ENCODE peak calls at places on chromosomes 13 and 19, in six cellular contexts. T is HFFc6, Y is uterus, L is fibroblast of villous mesenchyme, D is B cell, P is pancreas. J is an unnamed sample.

GRCh38 chr13:45833242-45833641 is 18.3 kb downstream of the SIAH3 start:
- DNase-seq in T (no peak), Y (no peak), L (no peak), D (no peak), P (no peak), J (no peak)

GRCh38 chr13:20389696-20390525 is 135.7 kb downstream of the CRYL1 start:
- DNase-seq in T (no peak), Y (no peak), L (no peak), D (no peak), P (no peak), J (no peak)

GRCh38 chr19:35719402-35720162 is 1.8 kb downstream of the KMT2B start:
- DNase-seq in T (no peak), Y (no peak), L (no peak), D (no peak), P (peak), J (no peak)

GRCh38 chr19:31349160-31349881 is at the start of gene TSHZ3:
- DNase-seq in T (peak), Y (peak), L (peak), D (no peak), P (peak), J (peak)

GRCh38 chr13:43783820-43784219 is 3.0 kb downstream of the ENOX1 start:
- DNase-seq in T (peak), Y (no peak), L (peak), D (no peak), P (no peak), J (peak)

GRCh38 chr13:56561327-56561726 is 579.4 kb upstream of the PRR20A start:
- DNase-seq in T (no peak), Y (no peak), L (no peak), D (no peak), P (no peak), J (peak)

GRCh38 chr13:99280166-99280565 is 22.0 kb upstream of the GPR18 start:
- DNase-seq in T (no peak), Y (no peak), L (peak), D (no peak), P (no peak), J (no peak)

GRCh38 chr19:17579523-17580244 is 24.2 kb downstream of the COLGALT1 start:
- DNase-seq in T (peak), Y (peak), L (peak), D (no peak), P (peak), J (peak)

GRCh38 chr13:33973194-33973593 is 155.2 kb downstream of the RFC3 start:
- DNase-seq in T (no peak), Y (no peak), L (no peak), D (no peak), P (no peak), J (no peak)

GRCh38 chr19:4052114-4052992 is 14.3 kb downstream of the ZBTB7A start:
- DNase-seq in T (peak), Y (peak), L (no peak), D (no peak), P (peak), J (peak)

GRCh38 chr13:45728759-45729158 is 26.6 kb downstream of the CBY2 start:
- DNase-seq in T (no peak), Y (no peak), L (no peak), D (no peak), P (no peak), J (peak)

GRCh38 chr13:26473571-26474230 is 83.8 kb upstream of the WASF3 start:
- DNase-seq in T (no peak), Y (no peak), L (no peak), D (no peak), P (no peak), J (no peak)

GRCh38 chr13:50366488-50367174 is 351.4 kb downstream of the KCNRG start:
- DNase-seq in T (no peak), Y (no peak), L (no peak), D (no peak), P (no peak), J (no peak)

GRCh38 chr13:102721800-102722231 is 27.0 kb upstream of the METTL21C start:
- DNase-seq in T (peak), Y (no peak), L (no peak), D (no peak), P (no peak), J (no peak)

GRCh38 chr13:74174810-74175209 is 40.6 kb upstream of the KLF12 start:
- DNase-seq in T (no peak), Y (no peak), L (no peak), D (no peak), P (no peak), J (no peak)

GRCh38 chr19:39498262-39499081 is at the start of gene DLL3:
- DNase-seq in T (peak), Y (no peak), L (peak), D (peak), P (no peak), J (no peak)

GRCh38 chr13:76783798-76784197 is 102.4 kb downstream of the KCTD12 start:
- DNase-seq in T (no peak), Y (no peak), L (no peak), D (no peak), P (no peak), J (no peak)

GRCh38 chr19:18915639-18916038 is 3.5 kb downstream of the COPE start:
- DNase-seq in T (peak), Y (no peak), L (peak), D (no peak), P (no peak), J (no peak)

GRCh38 chr19:38270587-38271167 is 6.3 kb downstream of the SPINT2 start:
- DNase-seq in T (peak), Y (no peak), L (no peak), D (no peak), P (no peak), J (no peak)

GRCh38 chr19:46815833-46816627 is 27.6 kb upstream of the SLC1A5 start:
- DNase-seq in T (no peak), Y (no peak), L (no peak), D (no peak), P (no peak), J (no peak)

GRCh38 chr19:36245210-36246005 is 30.5 kb downstream of the ZNF146 start:
- DNase-seq in T (no peak), Y (no peak), L (no peak), D (no peak), P (no peak), J (no peak)

GRCh38 chr19:27775395-27775794 is 1437.6 kb downstream of the UQCRFS1 start:
- DNase-seq in T (no peak), Y (no peak), L (no peak), D (no peak), P (no peak), J (no peak)

GRCh38 chr13:98171806-98172569 is 5.1 kb downstream of the RNF113B start:
- DNase-seq in T (no peak), Y (peak), L (peak), D (no peak), P (no peak), J (no peak)

GRCh38 chr13:36453518-36453917 is 21.2 kb downstream of the CCNA1 start:
- DNase-seq in T (no peak), Y (no peak), L (no peak), D (no peak), P (no peak), J (no peak)

GRCh38 chr13:96053003-96053703 is at the start of gene UGGT2:
- DNase-seq in T (peak), Y (peak), L (peak), D (peak), P (peak), J (peak)

GRCh38 chr13:34847751-34848150 is 94.3 kb upstream of the NBEA start:
- DNase-seq in T (no peak), Y (no peak), L (no peak), D (no peak), P (no peak), J (no peak)

GRCh38 chr19:17909017-17909732 is 23.6 kb upstream of the CCDC124 start:
- DNase-seq in T (no peak), Y (no peak), L (no peak), D (no peak), P (peak), J (no peak)

GRCh38 chr13:92510416-92510815 is 716.2 kb upstream of the GPC6 start:
- DNase-seq in T (no peak), Y (no peak), L (no peak), D (no peak), P (no peak), J (peak)

GRCh38 chr13:87680298-87680697 is 9.1 kb downstream of the SLITRK5 start:
- DNase-seq in T (no peak), Y (no peak), L (no peak), D (no peak), P (no peak), J (no peak)
- TF ChIP-seq CTCF in T (no peak), Y (no peak), L (no peak), D (no peak), P (no peak), J (no peak)

GRCh38 chr19:2656533-2656932 is 46.0 kb downstream of the GNG7 start:
- DNase-seq in T (no peak), Y (no peak), L (no peak), D (no peak), P (no peak), J (no peak)
- TF ChIP-seq CTCF in T (no peak), Y (no peak), L (no peak), D (no peak), P (no peak), J (no peak)

GRCh38 chr19:53912653-53913052 is 3.6 kb downstream of the CACNG7 start:
- DNase-seq in T (no peak), Y (no peak), L (no peak), D (no peak), P (no peak), J (no peak)
- TF ChIP-seq CTCF in T (peak), Y (no peak), L (peak), D (no peak), P (no peak), J (no peak)

GRCh38 chr19:2061936-2062729 is 11.1 kb upstream of the MKNK2 start:
- DNase-seq in T (no peak), Y (no peak), L (no peak), D (no peak), P (no peak), J (no peak)
- TF ChIP-seq CTCF in T (no peak), Y (no peak), L (no peak), D (no peak), P (no peak), J (no peak)

GRCh38 chr19:43563816-43564215 is 11.5 kb downstream of the XRCC1 start:
- DNase-seq in T (no peak), Y (no peak), L (no peak), D (no peak), P (no peak), J (no peak)

GRCh38 chr19:43561144-43561970 is 14.0 kb downstream of the XRCC1 start:
- DNase-seq in T (no peak), Y (no peak), L (no peak), D (no peak), P (no peak), J (no peak)

GRCh38 chr19:43562211-43562697 is 13.1 kb downstream of the XRCC1 start:
- DNase-seq in T (no peak), Y (no peak), L (no peak), D (no peak), P (no peak), J (no peak)

GRCh38 chr19:43562698-43563241 is 12.6 kb downstream of the XRCC1 start:
- DNase-seq in T (peak), Y (peak), L (peak), D (peak), P (peak), J (no peak)

GRCh38 chr19:43560687-43561086 is 14.6 kb downstream of the XRCC1 start:
- DNase-seq in T (peak), Y (no peak), L (peak), D (no peak), P (no peak), J (no peak)
- TF ChIP-seq CTCF in T (peak), Y (no peak), L (no peak), D (no peak), P (no peak), J (no peak)

DNA sequence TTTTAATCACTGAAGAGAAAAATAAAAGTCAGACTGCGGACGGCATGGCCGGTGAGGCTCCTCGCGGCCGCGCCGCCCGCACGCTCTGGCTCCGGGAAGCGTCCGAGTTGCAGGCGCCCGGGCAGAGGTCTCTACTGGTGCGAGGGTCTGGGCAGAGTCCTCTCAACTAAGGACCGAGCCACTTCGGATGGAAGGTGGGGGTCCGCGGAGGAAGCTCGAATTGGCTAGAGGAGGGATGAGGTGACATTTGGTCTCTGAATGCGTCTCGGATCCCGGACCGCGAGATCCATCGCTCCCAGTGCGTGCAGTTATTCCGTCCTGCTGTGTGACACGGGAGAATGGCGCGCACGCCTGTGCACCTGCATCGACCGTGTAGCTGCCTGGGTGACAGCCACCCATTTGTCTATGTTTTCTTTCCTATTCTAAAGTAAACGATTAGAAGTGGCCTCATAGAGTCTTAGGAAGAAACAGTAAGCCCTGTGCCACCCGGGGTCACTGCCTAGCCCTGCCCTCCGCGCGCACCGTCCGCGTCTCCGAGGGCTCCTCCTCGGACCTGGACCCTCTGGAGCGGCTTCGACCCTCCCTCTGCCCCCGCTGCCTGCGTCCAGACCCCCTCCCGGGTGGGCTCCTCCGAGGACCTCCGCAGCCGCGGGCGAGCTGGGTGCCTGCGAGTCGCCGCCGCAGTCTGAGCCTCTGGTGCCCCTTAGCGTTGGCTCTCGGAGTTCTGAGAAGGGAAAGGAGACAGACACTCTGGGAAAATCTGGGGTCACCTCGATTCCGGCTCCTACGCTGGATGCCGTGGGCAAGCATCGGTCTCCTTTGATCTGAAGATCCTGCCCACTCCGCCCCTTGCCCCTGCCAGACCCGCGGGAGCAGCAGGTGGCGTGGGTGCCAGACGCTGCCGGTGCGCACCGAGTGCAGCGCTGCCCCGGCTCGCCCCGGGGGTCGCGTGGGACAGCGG is 347.4 kb downstream of the LIG4 start:
- DNase-seq in T (no peak), Y (no peak), L (peak), D (no peak), P (peak), J (no peak)
- TF ChIP-seq CTCF in T (no peak), Y (no peak), L (peak), D (no peak), P (no peak), J (no peak)

GRCh38 chr13:41411536-41411935 is 45.8 kb upstream of the RGCC start:
- DNase-seq in T (peak), Y (no peak), L (peak), D (no peak), P (no peak), J (peak)
- TF ChIP-seq CTCF in T (peak), Y (no peak), L (peak), D (no peak), P (no peak), J (no peak)

DNA sequence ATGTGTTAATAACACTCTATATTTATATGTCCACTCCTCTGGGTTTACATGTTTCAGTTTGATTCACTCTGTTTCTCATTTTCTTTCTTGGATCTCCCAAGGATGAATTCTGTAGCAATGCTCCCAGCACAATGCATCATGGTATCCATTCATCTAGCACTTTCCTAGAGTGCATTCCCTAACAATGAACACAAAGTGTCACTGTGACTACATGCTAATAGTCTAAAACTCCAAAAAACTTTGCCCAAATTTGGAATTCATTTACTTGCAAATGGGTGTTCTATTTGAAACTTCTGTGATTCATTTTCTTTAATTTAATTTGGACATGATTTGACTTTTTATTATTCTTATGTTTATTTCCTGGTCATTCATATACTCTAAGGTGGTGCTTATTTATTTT is 286.3 kb downstream of the POU4F1 start:
- DNase-seq in T (no peak), Y (no peak), L (no peak), D (no peak), P (no peak), J (peak)
- TF ChIP-seq CTCF in T (no peak), Y (no peak), L (no peak), D (no peak), P (no peak), J (peak)

J was measured in RWPE1.